ENCODE peak calls at places on chromosome 6, in six cellular contexts. K, X, Z, B, C and T are unnamed samples.

GRCh38 chr6:110949679-110950285 is 8.7 kb upstream of the GTF3C6 start:
- DNase-seq in X (no peak), K (peak), C (peak), Z (no peak), B (no peak), T (no peak)

GRCh38 chr6:43707269-43707668 is 19.7 kb upstream of the MRPS18A start:
- DNase-seq in Z (no peak), X (no peak), B (no peak), K (no peak), C (no peak), T (no peak)

GRCh38 chr6:128558924-128559323 is 38.5 kb upstream of the PTPRK start:
- DNase-seq in Z (no peak), B (no peak), C (no peak), K (no peak), X (no peak), T (no peak)

GRCh38 chr6:163460307-163460782 is 45.8 kb downstream of the QKI start:
- DNase-seq in X (no peak), K (no peak), C (no peak), Z (no peak), B (no peak), T (peak)

GRCh38 chr6:139252018-139252390 is 39.8 kb downstream of the TXLNB start:
- DNase-seq in K (no peak), B (no peak), C (no peak), X (no peak), Z (no peak), T (no peak)

GRCh38 chr6:90605749-90606344 is 19.0 kb upstream of the MAP3K7 start:
- DNase-seq in Z (no peak), C (no peak), B (no peak), X (no peak), K (no peak), T (no peak)

GRCh38 chr6:105051941-105052471 is 95.1 kb downstream of the LIN28B start:
- DNase-seq in K (no peak), Z (no peak), B (no peak), C (no peak), X (no peak), T (no peak)

GRCh38 chr6:134938896-134939295 is 11.0 kb downstream of the ALDH8A1 start:
- DNase-seq in K (no peak), X (no peak), Z (peak), C (no peak), B (no peak), T (no peak)

GRCh38 chr6:13428528-13429405 is 58.6 kb downstream of the GFOD1 start:
- DNase-seq in C (no peak), K (no peak), X (no peak), Z (no peak), B (no peak), T (no peak)

GRCh38 chr6:165877773-165878172 is 214.7 kb upstream of the PDE10A start:
- DNase-seq in X (no peak), K (no peak), B (no peak), Z (no peak), C (no peak), T (no peak)

GRCh38 chr6:113857565-113858066 is 471 bp downstream of the MARCKS start:
- DNase-seq in X (peak), B (peak), K (peak), C (peak), Z (no peak), T (no peak)

GRCh38 chr6:151681426-151682059 is 125.9 kb upstream of the ESR1 start:
- DNase-seq in X (no peak), K (no peak), C (no peak), B (no peak), Z (no peak), T (peak)

GRCh38 chr6:127191716-127192115 is 73.2 kb downstream of the RSPO3 start:
- DNase-seq in K (no peak), B (no peak), C (no peak), X (no peak), Z (no peak), T (no peak)

GRCh38 chr6:143060354-143060805 is 309 bp upstream of the AIG1 start:
- DNase-seq in B (peak), X (peak), K (peak), Z (peak), C (peak), T (peak)

GRCh38 chr6:163338671-163339405 is 75.7 kb upstream of the QKI start:
- DNase-seq in C (peak), B (peak), Z (no peak), K (no peak), X (no peak), T (peak)

GRCh38 chr6:152576525-152576924 is 60.6 kb downstream of the SYNE1 start:
- DNase-seq in C (no peak), X (no peak), K (no peak), Z (no peak), B (no peak), T (no peak)

GRCh38 chr6:142846883-142847287 is 98.1 kb downstream of the HIVEP2 start:
- DNase-seq in Z (no peak), K (peak), B (no peak), C (no peak), X (no peak), T (peak)

GRCh38 chr6:90583179-90583578 is 3.7 kb downstream of the MAP3K7 start:
- DNase-seq in C (no peak), B (no peak), K (no peak), Z (no peak), X (no peak), T (no peak)

GRCh38 chr6:36983538-36983937 is 2.5 kb downstream of the MTCH1 start:
- DNase-seq in X (no peak), C (no peak), B (no peak), Z (no peak), K (no peak), T (no peak)

GRCh38 chr6:4664117-4664626 is 112.0 kb upstream of the CDYL start:
- DNase-seq in X (peak), K (no peak), B (no peak), C (no peak), Z (no peak), T (peak)

GRCh38 chr6:32794510-32794909 is 22.3 kb downstream of the HLA-DOB start:
- DNase-seq in C (no peak), Z (no peak), X (no peak), K (no peak), B (no peak), T (no peak)

GRCh38 chr6:122107256-122107655 is 292.2 kb upstream of the HSF2 start:
- DNase-seq in Z (no peak), B (no peak), C (no peak), K (no peak), X (no peak), T (no peak)

GRCh38 chr6:27893836-27894807 is 18.1 kb downstream of the OR2B2 start:
- DNase-seq in K (peak), Z (no peak), B (peak), C (peak), X (peak), T (peak)

GRCh38 chr6:14921170-14921569 is 324.7 kb upstream of the JARID2 start:
- DNase-seq in C (peak), K (no peak), X (peak), Z (no peak), B (no peak), T (no peak)

GRCh38 chr6:128275681-128276080 is 244.7 kb downstream of the PTPRK start:
- DNase-seq in C (no peak), X (no peak), B (no peak), Z (no peak), K (no peak), T (no peak)

GRCh38 chr6:28910901-28911680 is 12.7 kb downstream of the TRIM27 start:
- DNase-seq in X (no peak), K (no peak), C (no peak), Z (no peak), B (no peak), T (no peak)

GRCh38 chr6:145247677-145248419 is 487.5 kb downstream of the EPM2A start:
- DNase-seq in C (no peak), X (no peak), Z (no peak), B (no peak), K (no peak), T (peak)

GRCh38 chr6:129893513-129894098 is 32.5 kb upstream of the TMEM244 start:
- DNase-seq in C (no peak), Z (no peak), X (no peak), K (peak), B (no peak), T (no peak)

GRCh38 chr6:170480045-170480714 is 72.9 kb downstream of the PSMB1 start:
- DNase-seq in B (no peak), X (no peak), Z (no peak), K (no peak), C (no peak), T (no peak)

GRCh38 chr6:113432729-113433505 is 424.2 kb upstream of the MARCKS start:
- DNase-seq in B (no peak), Z (no peak), K (no peak), X (no peak), C (no peak), T (no peak)

GRCh38 chr6:109920911-109921310 is 57.2 kb upstream of the GPR6 start:
- DNase-seq in X (no peak), B (no peak), K (no peak), Z (no peak), C (no peak), T (no peak)

GRCh38 chr6:45896783-45897441 is 118.7 kb downstream of the CLIC5 start:
- DNase-seq in Z (no peak), B (no peak), K (no peak), X (no peak), C (peak), T (peak)

GRCh38 chr6:157246771-157247484 is 76.4 kb downstream of the TMEM242 start:
- DNase-seq in K (peak), C (no peak), B (no peak), X (peak), Z (no peak), T (no peak)